ENCODE peak calls at places on chromosomes 4 and X, in six cellular contexts. F is NT2/D1, C is spleen, S is HAP-1, Q is OCI-LY7, H is HCT116. L is an unnamed sample. For H3K4me1, the result is how much of the 10 kb centered on the place peaks cover.

GRCh38 chrX:64198046-64198445 is 7.5 kb downstream of the AMER1 start:
- DNase-seq in F (no peak), C (no peak), S (no peak), Q (no peak), H (no peak), L (no peak)

GRCh38 chrX:116277391-116277790 is 106.8 kb downstream of the AGTR2 start:
- DNase-seq in F (no peak), C (no peak), S (no peak), Q (no peak), H (no peak), L (no peak)

GRCh38 chrX:12383196-12383595 is 244.9 kb downstream of the FRMPD4 start:
- DNase-seq in F (no peak), C (no peak), S (peak), Q (no peak), H (no peak), L (no peak)

GRCh38 chrX:34559325-34559724 is 97.8 kb downstream of the TMEM47 start:
- DNase-seq in F (no peak), C (no peak), S (peak), Q (no peak), H (no peak), L (no peak)

GRCh38 chr4:176902710-176903323 is 110.1 kb upstream of the VEGFC start:
- DNase-seq in F (no peak), C (no peak), S (no peak), Q (no peak), H (no peak), L (no peak)

GRCh38 chr4:167233523-167234387 is 539 bp downstream of the SPOCK3 start:
- DNase-seq in F (no peak), C (no peak), S (peak), Q (no peak), H (no peak), L (no peak)

GRCh38 chr4:1246111-1246881 is 2.6 kb downstream of the CTBP1 start:
- DNase-seq in F (no peak), C (peak), S (peak), Q (peak), H (no peak), L (peak)

GRCh38 chrX:20217279-20217678 is 49.4 kb downstream of the RPS6KA3 start:
- DNase-seq in F (no peak), C (no peak), S (no peak), Q (no peak), H (peak), L (no peak)

GRCh38 chrX:120517936-120518335 is 42.8 kb downstream of the CUL4B start:
- DNase-seq in F (no peak), C (no peak), S (peak), Q (no peak), H (no peak), L (no peak)

GRCh38 chrX:68978211-68978780 is 149.5 kb downstream of the EFNB1 start:
- DNase-seq in F (peak), C (no peak), S (no peak), Q (no peak), H (no peak), L (no peak)

GRCh38 chrX:48956728-48957414 is 536 bp downstream of the OTUD5 start:
- DNase-seq in F (no peak), C (peak), S (peak), Q (no peak), H (no peak), L (peak)

GRCh38 chr4:37425857-37426256 is 181.3 kb downstream of the NWD2 start:
- DNase-seq in F (no peak), C (no peak), S (no peak), Q (no peak), H (no peak), L (no peak)

GRCh38 chr4:153750197-153750817 is 9.5 kb downstream of the RNF175 start:
- DNase-seq in F (peak), C (no peak), S (peak), Q (peak), H (peak), L (peak)

GRCh38 chrX:56798866-56799864 is 70.1 kb downstream of the NBDY start:
- DNase-seq in F (no peak), C (peak), S (peak), Q (no peak), H (no peak), L (no peak)

GRCh38 chr4:92840880-92841279 is 537.1 kb downstream of the GRID2 start:
- DNase-seq in F (no peak), C (no peak), S (no peak), Q (no peak), H (no peak), L (no peak)

GRCh38 chr4:73776363-73776762 is 36.0 kb downstream of the CXCL8 start:
- DNase-seq in F (no peak), C (no peak), S (no peak), Q (no peak), H (no peak), L (peak)

GRCh38 chr4:48173055-48173991 is 39.3 kb upstream of the TXK start:
- DNase-seq in F (peak), C (no peak), S (no peak), Q (no peak), H (peak), L (no peak)

GRCh38 chrX:109774706-109775105 is 41.6 kb upstream of the ACSL4 start:
- DNase-seq in F (no peak), C (no peak), S (no peak), Q (no peak), H (no peak), L (no peak)

GRCh38 chr4:81369898-81370297 is 101.8 kb downstream of the RASGEF1B start:
- DNase-seq in F (no peak), C (no peak), S (no peak), Q (no peak), H (no peak), L (no peak)

GRCh38 chr4:74109894-74110605 is 11.1 kb upstream of the CXCL2 start:
- DNase-seq in F (no peak), C (no peak), S (no peak), Q (no peak), H (peak), L (no peak)

GRCh38 chrX:24020280-24020876 is 6.6 kb downstream of the KLHL15 start:
- DNase-seq in F (no peak), C (no peak), S (no peak), Q (no peak), H (no peak), L (no peak)

GRCh38 chr4:126241631-126242030 is 926.9 kb downstream of the FAT4 start:
- DNase-seq in F (no peak), C (no peak), S (no peak), Q (no peak), H (no peak), L (no peak)

GRCh38 chrX:18406531-18407266 is 18.7 kb upstream of the CDKL5 start:
- DNase-seq in F (no peak), C (no peak), S (no peak), Q (no peak), H (no peak), L (no peak)

GRCh38 chr4:88891636-88892035 is 165.3 kb downstream of the FAM13A start:
- DNase-seq in F (no peak), C (no peak), S (no peak), Q (no peak), H (no peak), L (no peak)

GRCh38 chrX:69046996-69047490 is 118.2 kb downstream of the PJA1 start:
- DNase-seq in F (no peak), C (no peak), S (no peak), Q (no peak), H (no peak), L (no peak)

GRCh38 chr4:147994076-147994475 is 262.2 kb downstream of the ARHGAP10 start:
- DNase-seq in F (no peak), C (no peak), S (no peak), Q (no peak), H (no peak), L (no peak)

GRCh38 chr4:113145519-113146291 is 96.3 kb downstream of the ANK2 start:
- DNase-seq in F (peak), C (no peak), S (peak), Q (no peak), H (no peak), L (no peak)

GRCh38 chr4:51830146-51830545 is 12.8 kb upstream of the DCUN1D4 start:
- DNase-seq in F (no peak), C (no peak), S (no peak), Q (no peak), H (no peak), L (no peak)

GRCh38 chr4:95549246-95550138 is 719 bp upstream of the UNC5C start:
- DNase-seq in F (no peak), C (peak), S (peak), Q (no peak), H (no peak), L (peak)

GRCh38 chr4:1686440-1687036 is 2.4 kb upstream of the FAM53A start:
- DNase-seq in F (no peak), C (no peak), S (no peak), Q (no peak), H (no peak), L (no peak)

GRCh38 chrX:2676794-2677675 is 14.1 kb upstream of the CD99 start:
- DNase-seq in F (no peak), C (no peak), S (no peak), Q (no peak), H (no peak), L (no peak)

GRCh38 chr4:156815717-156816319 is 155.8 kb downstream of the PDGFC start:
- DNase-seq in F (no peak), C (no peak), S (peak), Q (no peak), H (no peak), L (no peak)

GRCh38 chr4:67700119-67700873 is 659 bp downstream of the UBA6 start:
- DNase-seq in F (no peak), C (no peak), S (no peak), Q (peak), H (no peak), L (no peak)

GRCh38 chrX:151901821-151902220 is 10.9 kb upstream of the MAGEA4 start:
- DNase-seq in F (no peak), C (no peak), S (no peak), Q (no peak), H (no peak), L (no peak)

DNA sequence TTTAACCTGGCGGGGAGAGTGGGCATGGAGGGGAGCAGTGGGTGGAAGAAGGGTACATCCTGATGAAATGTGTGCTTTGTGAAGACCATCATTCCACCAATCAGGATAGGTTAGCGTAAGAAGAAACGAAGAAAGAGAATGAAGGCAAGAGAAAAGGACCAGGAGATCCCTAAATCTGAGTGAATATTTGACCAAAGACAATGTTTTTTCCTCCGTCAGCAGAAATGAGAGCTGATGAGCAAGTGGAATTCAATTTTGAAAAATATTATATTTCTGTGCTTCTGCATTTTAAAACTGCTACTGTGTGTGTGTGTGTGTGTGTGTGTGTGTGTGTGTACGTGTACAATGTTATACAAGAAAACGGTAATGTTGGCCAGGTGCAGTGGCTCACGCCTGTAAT is 58.3 kb upstream of the NOCT start:
- DNase-seq in F (no peak), C (no peak), S (no peak), Q (no peak), H (no peak), L (no peak)
- H3K4me3 ChIP-seq in F (no peak), C (no peak), S (no peak), Q (no peak), H (no peak), L (no peak)

DNA sequence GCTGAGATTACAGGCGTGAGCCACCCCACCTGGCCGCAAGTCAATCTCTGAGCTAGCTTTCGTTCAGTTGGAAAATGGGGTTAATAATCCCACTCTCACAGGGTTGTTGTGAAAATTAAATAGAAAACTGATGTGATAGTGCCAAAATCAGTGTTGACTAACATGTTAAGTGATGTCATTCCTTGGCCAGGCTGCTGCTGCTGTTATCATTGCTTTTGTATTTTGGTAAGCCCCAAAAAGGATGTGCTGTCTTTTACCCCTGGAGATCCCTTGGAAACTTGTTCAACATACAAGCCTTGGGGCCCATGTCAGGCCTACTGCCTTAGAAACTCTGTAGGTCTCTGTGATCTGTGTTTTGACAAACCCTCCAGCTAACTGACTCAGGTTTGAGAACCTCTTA is 106.3 kb downstream of the AFF1 start:
- DNase-seq in F (no peak), C (no peak), S (no peak), Q (no peak), H (no peak), L (no peak)
- H3K4me1 ChIP-seq in F (under half), C (half or more), S (under half), Q (half or more), H (under half), L (under half)

GRCh38 chr4:39521253-39521908 is 5.9 kb downstream of the UGDH start:
- DNase-seq in F (no peak), C (no peak), S (no peak), Q (no peak), H (no peak), L (no peak)
- H3K4me3 ChIP-seq in F (no peak), C (no peak), S (no peak), Q (no peak), H (no peak), L (no peak)

DNA sequence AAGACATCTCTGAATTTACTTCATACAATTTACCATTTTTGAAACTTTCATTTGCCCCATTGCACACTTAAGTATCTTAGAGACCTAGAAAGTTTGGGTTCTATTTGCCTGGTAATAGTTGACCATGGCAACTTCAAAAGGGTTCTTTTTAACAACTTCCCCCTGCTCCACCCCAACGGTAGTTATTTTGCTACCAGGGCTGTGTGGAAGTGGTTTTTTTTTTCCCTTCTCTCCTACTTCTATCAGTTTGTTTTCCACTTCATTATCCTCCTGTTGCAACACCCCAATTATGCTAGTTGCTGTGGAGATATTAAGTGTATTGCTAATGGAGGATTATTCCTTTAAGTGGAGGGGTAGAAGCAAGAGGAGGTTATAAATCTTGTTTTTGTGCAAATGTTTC is 14.4 kb downstream of the SGMS2 start:
- DNase-seq in F (no peak), C (no peak), S (no peak), Q (no peak), H (no peak), L (no peak)
- H3K4me1 ChIP-seq in F (under half), C (under half), S (under half), Q (under half), H (under half), L (under half)